ENCODE peak calls at places on chromosomes 16 and 17, in eight cellular contexts. C is CD8-positive, alpha-beta T cell; F is tibial artery; P is heart right ventricle; L is left ventricle myocardium inferior; H is sigmoid colon; R is stomach; N is thoracic aorta. E is an unnamed sample.

GRCh38 chr17:1162116-1162855 is 17.5 kb downstream of the ABR start:
- DNase-seq in P (no peak), F (no peak), R (no peak), N (no peak), C (no peak), H (no peak), L (no peak), E (no peak)

GRCh38 chr16:70331091-70331490 is 15.6 kb upstream of the DDX19A start:
- DNase-seq in N (no peak), R (no peak), H (no peak), C (no peak), F (no peak), P (no peak), L (no peak), E (no peak)

GRCh38 chr17:40956401-40957254 is 10.1 kb downstream of the KRT39 start:
- DNase-seq in H (no peak), P (no peak), F (no peak), N (no peak), C (no peak), L (no peak), R (no peak), E (peak; percentile 42)

GRCh38 chr17:35050170-35050569 is 13.3 kb downstream of the RFFL start:
- DNase-seq in R (no peak), H (no peak), L (no peak), F (no peak), P (no peak), N (no peak), C (no peak), E (no peak)

GRCh38 chr16:72978212-72978611 is 69.7 kb downstream of the ZFHX3 start:
- DNase-seq in R (no peak), C (no peak), N (no peak), F (no peak), P (no peak), L (no peak), H (no peak), E (peak; percentile 58)

GRCh38 chr17:44794699-44795413 is 35.2 kb downstream of the GJC1 start:
- DNase-seq in R (no peak), N (no peak), P (no peak), C (no peak), L (no peak), H (peak; percentile 61), F (no peak), E (peak; percentile 82)

GRCh38 chr17:18257268-18257681 is 1.3 kb downstream of the FLII start:
- DNase-seq in L (no peak), P (no peak), F (no peak), N (no peak), H (no peak), C (no peak), R (peak; percentile 46), E (no peak)

GRCh38 chr17:42676424-42677011 is at the start of gene PLEKHH3:
- DNase-seq in H (no peak), N (no peak), F (no peak), L (no peak), C (no peak), P (no peak), R (no peak), E (no peak)

GRCh38 chr17:17849863-17850373 is 13.1 kb upstream of the SREBF1 start:
- DNase-seq in L (peak; percentile 42), F (peak; percentile 66), R (peak; percentile 44), P (no peak), H (no peak), C (peak; percentile 35), N (no peak), E (peak; percentile 51)

GRCh38 chr16:76114681-76115080 is 162.5 kb upstream of the CNTNAP4 start:
- DNase-seq in P (no peak), N (no peak), R (no peak), L (no peak), H (no peak), F (no peak), C (no peak), E (no peak)

GRCh38 chr16:49003992-49004391 is 277.6 kb downstream of the CBLN1 start:
- DNase-seq in R (no peak), C (no peak), L (no peak), P (no peak), N (no peak), F (no peak), H (peak; percentile 93), E (no peak)

GRCh38 chr16:87570564-87570937 is 31.8 kb upstream of the JPH3 start:
- DNase-seq in F (no peak), L (no peak), N (no peak), R (no peak), H (no peak), P (no peak), C (no peak), E (no peak)

GRCh38 chr16:87571868-87572244 is 30.5 kb upstream of the JPH3 start:
- DNase-seq in P (no peak), N (peak; percentile 13), C (no peak), F (peak; percentile 33), L (no peak), R (no peak), H (no peak), E (no peak)

GRCh38 chr16:87569601-87570559 is 32.4 kb upstream of the JPH3 start:
- DNase-seq in L (no peak), N (no peak), R (no peak), P (no peak), H (no peak), C (no peak), F (no peak), E (no peak)

GRCh38 chr16:87572959-87573358 is 29.3 kb upstream of the JPH3 start:
- DNase-seq in L (no peak), N (no peak), F (no peak), H (no peak), R (no peak), P (no peak), C (no peak), E (no peak)

GRCh38 chr16:87570938-87571867 is 31.1 kb upstream of the JPH3 start:
- DNase-seq in R (peak; percentile 81), C (no peak), L (peak; percentile 47), N (peak; percentile 28), H (no peak), F (peak; percentile 76), P (peak; percentile 58), E (peak; percentile 75)
- TF ChIP-seq CTCF in R (no peak), C (no peak), L (peak; percentile 59), N (peak; percentile 74), H (peak; percentile 27), F (peak; percentile 73), P (peak; percentile 58), E (peak; percentile 69)

GRCh38 chr16:14353340-14353739 is 276.7 kb downstream of the PARN start:
- DNase-seq in L (no peak), N (no peak), F (no peak), C (no peak), R (no peak), H (no peak), P (no peak), E (no peak)
- H3K4me3 ChIP-seq in L (no peak overlapping the region), N (no peak overlapping the region), F (no peak overlapping the region), C (no peak overlapping the region), R (no peak overlapping the region), H (no peak overlapping the region), P (no peak overlapping the region), E (no peak overlapping the region)

GRCh38 chr17:5783269-5783668 is 199.0 kb upstream of the NLRP1 start:
- DNase-seq in C (no peak), F (no peak), N (no peak), L (no peak), P (no peak), R (no peak), H (no peak), E (no peak)
- TF ChIP-seq CTCF in C (no peak), F (no peak), N (no peak), L (no peak), P (no peak), R (no peak), H (no peak), E (no peak)

GRCh38 chr17:76869878-76870714 is 1.9 kb downstream of the MGAT5B start:
- DNase-seq in C (no peak), P (no peak), H (no peak), N (no peak), F (no peak), L (no peak), R (no peak), E (peak; percentile 14)
- H3K4me3 ChIP-seq in C (no peak overlapping the region), P (no peak overlapping the region), H (no peak overlapping the region), N (no peak overlapping the region), F (no peak overlapping the region), L (peak overlapping the region; percentile 57), R (peak overlapping the region; percentile 43), E (no peak overlapping the region)

GRCh38 chr17:16285646-16286008 is 67.6 kb downstream of the CENPV start:
- DNase-seq in R (no peak), C (no peak), H (no peak), N (no peak), F (no peak), L (no peak), P (no peak), E (no peak)

GRCh38 chr17:16283705-16284104 is 66.7 kb downstream of the PIGL start:
- DNase-seq in L (no peak), H (no peak), R (no peak), N (no peak), C (no peak), F (no peak), P (no peak), E (peak; percentile 76)

GRCh38 chr17:16287563-16288027 is 65.7 kb downstream of the CENPV start:
- DNase-seq in F (no peak), H (no peak), L (no peak), C (no peak), N (no peak), R (peak; percentile 37), P (no peak), E (peak; percentile 87)

GRCh38 chr17:16286947-16287562 is 66.2 kb downstream of the CENPV start:
- DNase-seq in N (no peak), L (no peak), H (peak; percentile 65), P (peak; percentile 30), R (no peak), C (no peak), F (no peak), E (peak; percentile 49)

DNA sequence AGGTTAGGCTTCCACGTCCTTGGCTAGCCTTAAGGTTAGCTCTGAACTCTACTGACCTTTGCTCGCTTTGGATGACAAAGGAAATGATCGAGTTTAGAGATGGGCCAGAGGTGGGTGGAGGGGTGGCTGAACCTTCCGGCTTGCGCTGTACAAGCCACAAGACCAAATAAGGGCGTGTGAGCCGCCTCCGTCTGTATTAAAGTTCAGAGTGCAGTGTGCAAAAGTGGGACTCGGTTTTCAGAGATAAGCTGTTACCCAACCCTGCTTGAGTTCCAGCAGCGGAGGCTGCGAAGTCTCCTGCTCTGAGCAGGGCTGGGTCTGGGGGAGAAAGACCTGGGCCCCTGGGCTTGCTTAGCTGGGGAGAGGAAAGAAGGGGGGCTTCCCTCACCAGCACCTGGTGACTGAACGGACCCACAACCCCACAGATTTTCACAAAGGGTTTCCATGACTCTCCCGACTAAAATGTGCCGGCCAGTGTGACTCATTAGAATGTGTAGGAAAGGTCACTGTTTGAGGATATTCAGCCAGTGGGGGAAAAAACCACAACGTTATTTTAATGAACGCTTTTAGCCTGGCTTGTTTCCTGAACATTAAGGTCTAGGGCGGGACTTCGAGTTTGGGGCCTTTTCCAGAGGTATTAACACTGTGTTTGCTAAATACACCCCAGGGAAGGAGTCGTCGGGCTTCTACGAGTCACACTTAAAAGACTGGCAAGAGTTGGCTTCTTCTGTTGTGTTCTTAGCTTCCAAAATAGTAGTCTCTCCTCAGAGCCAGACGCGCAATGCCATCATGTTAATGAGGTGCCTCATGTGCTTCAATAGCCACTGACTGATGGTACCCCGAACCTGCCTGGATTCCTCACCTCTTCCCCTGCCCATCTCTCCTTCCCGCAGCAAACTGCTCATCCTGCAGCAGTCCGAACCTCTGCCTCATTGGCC is 67.0 kb downstream of the CENPV start:
- DNase-seq in C (peak; percentile 48), R (peak; percentile 86), F (peak; percentile 89), N (peak; percentile 68), H (peak; percentile 93), P (peak; percentile 69), L (peak; percentile 72), E (peak; percentile 98)
- TF ChIP-seq CTCF in C (no peak), R (no peak), F (no peak), N (no peak), H (no peak), P (no peak), L (no peak), E (no peak)

E was measured in fibroblast of pulmonary artery.